ENCODE peak calls at places on chromosomes 12 and 14, in nine cellular contexts. One of them, this sample, is unnamed.

GRCh38 chr14:78606111-78606510 is 435.9 kb downstream of the NRXN3 start:
- DNase-seq in PC-9: no peak
- DNase-seq in psoas muscle: no peak
- DNase-seq in AG04449: peak
- DNase-seq in CD8-positive, alpha-beta T cell: no peak
- DNase-seq in stomach: no peak
- DNase-seq in foreskin fibroblast: peak
- DNase-seq in astrocyte of the spinal cord: peak
- DNase-seq in pancreas: no peak
- DNase-seq in this sample: peak

GRCh38 chr12:90922068-90922743 is 32.8 kb downstream of the CCER1 start:
- DNase-seq in astrocyte of the spinal cord: peak
- DNase-seq in CD8-positive, alpha-beta T cell: no peak
- DNase-seq in PC-9: no peak
- DNase-seq in stomach: no peak
- DNase-seq in pancreas: no peak
- DNase-seq in AG04449: no peak
- DNase-seq in psoas muscle: no peak
- DNase-seq in foreskin fibroblast: peak
- DNase-seq in this sample: peak

GRCh38 chr12:68667896-68668295 is 18.9 kb upstream of the NUP107 start:
- DNase-seq in astrocyte of the spinal cord: no peak
- DNase-seq in psoas muscle: no peak
- DNase-seq in PC-9: no peak
- DNase-seq in CD8-positive, alpha-beta T cell: no peak
- DNase-seq in foreskin fibroblast: no peak
- DNase-seq in AG04449: no peak
- DNase-seq in pancreas: no peak
- DNase-seq in stomach: no peak
- DNase-seq in this sample: no peak

GRCh38 chr14:91144425-91145145 is 30.7 kb downstream of the DGLUCY start:
- DNase-seq in stomach: no peak
- DNase-seq in pancreas: no peak
- DNase-seq in astrocyte of the spinal cord: peak
- DNase-seq in psoas muscle: no peak
- DNase-seq in foreskin fibroblast: peak
- DNase-seq in CD8-positive, alpha-beta T cell: no peak
- DNase-seq in AG04449: no peak
- DNase-seq in PC-9: no peak
- DNase-seq in this sample: no peak

GRCh38 chr12:19404232-19404880 is 34.9 kb upstream of the AEBP2 start:
- DNase-seq in CD8-positive, alpha-beta T cell: peak
- DNase-seq in psoas muscle: no peak
- DNase-seq in PC-9: no peak
- DNase-seq in stomach: no peak
- DNase-seq in astrocyte of the spinal cord: no peak
- DNase-seq in foreskin fibroblast: no peak
- DNase-seq in AG04449: no peak
- DNase-seq in pancreas: no peak
- DNase-seq in this sample: no peak

GRCh38 chr14:95495538-95496025 is 20.9 kb downstream of the SYNE3 start:
- DNase-seq in psoas muscle: no peak
- DNase-seq in CD8-positive, alpha-beta T cell: no peak
- DNase-seq in stomach: no peak
- DNase-seq in astrocyte of the spinal cord: no peak
- DNase-seq in PC-9: no peak
- DNase-seq in pancreas: no peak
- DNase-seq in foreskin fibroblast: no peak
- DNase-seq in AG04449: no peak
- DNase-seq in this sample: no peak

GRCh38 chr12:2691001-2691339 is 103.8 kb upstream of the FKBP4 start:
- DNase-seq in pancreas: no peak
- DNase-seq in foreskin fibroblast: peak
- DNase-seq in CD8-positive, alpha-beta T cell: peak
- DNase-seq in PC-9: no peak
- DNase-seq in AG04449: no peak
- DNase-seq in astrocyte of the spinal cord: peak
- DNase-seq in psoas muscle: no peak
- DNase-seq in stomach: no peak
- DNase-seq in this sample: peak

GRCh38 chr12:14710632-14711324 is 14.4 kb upstream of the GUCY2C start:
- DNase-seq in pancreas: no peak
- DNase-seq in foreskin fibroblast: no peak
- DNase-seq in AG04449: no peak
- DNase-seq in psoas muscle: no peak
- DNase-seq in CD8-positive, alpha-beta T cell: no peak
- DNase-seq in stomach: no peak
- DNase-seq in astrocyte of the spinal cord: no peak
- DNase-seq in PC-9: no peak
- DNase-seq in this sample: peak

GRCh38 chr12:131223791-131224567 is 270.3 kb downstream of the ADGRD1 start:
- DNase-seq in AG04449: no peak
- DNase-seq in stomach: no peak
- DNase-seq in CD8-positive, alpha-beta T cell: no peak
- DNase-seq in astrocyte of the spinal cord: no peak
- DNase-seq in PC-9: no peak
- DNase-seq in pancreas: peak
- DNase-seq in foreskin fibroblast: no peak
- DNase-seq in psoas muscle: peak
- DNase-seq in this sample: no peak

GRCh38 chr14:103545219-103545914 is 16.4 kb downstream of the TRMT61A start:
- DNase-seq in psoas muscle: no peak
- DNase-seq in astrocyte of the spinal cord: no peak
- DNase-seq in pancreas: peak
- DNase-seq in foreskin fibroblast: no peak
- DNase-seq in stomach: no peak
- DNase-seq in PC-9: no peak
- DNase-seq in AG04449: no peak
- DNase-seq in CD8-positive, alpha-beta T cell: no peak
- DNase-seq in this sample: no peak

GRCh38 chr14:98138666-98139065 is 1133.3 kb downstream of the BCL11B start:
- DNase-seq in CD8-positive, alpha-beta T cell: peak
- DNase-seq in astrocyte of the spinal cord: peak
- DNase-seq in AG04449: no peak
- DNase-seq in stomach: no peak
- DNase-seq in psoas muscle: no peak
- DNase-seq in foreskin fibroblast: no peak
- DNase-seq in pancreas: no peak
- DNase-seq in PC-9: no peak
- DNase-seq in this sample: no peak

GRCh38 chr12:67355428-67356385 is 86.5 kb downstream of the CAND1 start:
- DNase-seq in CD8-positive, alpha-beta T cell: no peak
- DNase-seq in PC-9: peak
- DNase-seq in AG04449: no peak
- DNase-seq in psoas muscle: no peak
- DNase-seq in astrocyte of the spinal cord: peak
- DNase-seq in stomach: no peak
- DNase-seq in foreskin fibroblast: peak
- DNase-seq in pancreas: no peak
- DNase-seq in this sample: peak

GRCh38 chr12:79006306-79006705 is 141.7 kb downstream of the SYT1 start:
- DNase-seq in foreskin fibroblast: peak
- DNase-seq in CD8-positive, alpha-beta T cell: no peak
- DNase-seq in astrocyte of the spinal cord: no peak
- DNase-seq in PC-9: no peak
- DNase-seq in AG04449: no peak
- DNase-seq in stomach: no peak
- DNase-seq in psoas muscle: no peak
- DNase-seq in pancreas: no peak
- DNase-seq in this sample: peak

GRCh38 chr12:6553051-6553868 is 2.6 kb downstream of the IFFO1 start:
- DNase-seq in stomach: no peak
- DNase-seq in psoas muscle: peak
- DNase-seq in pancreas: no peak
- DNase-seq in foreskin fibroblast: peak
- DNase-seq in astrocyte of the spinal cord: peak
- DNase-seq in PC-9: no peak
- DNase-seq in CD8-positive, alpha-beta T cell: no peak
- DNase-seq in AG04449: no peak
- DNase-seq in this sample: peak

GRCh38 chr14:67554341-67554740 is 21.3 kb downstream of the PLEKHH1 start:
- DNase-seq in pancreas: no peak
- DNase-seq in PC-9: no peak
- DNase-seq in CD8-positive, alpha-beta T cell: no peak
- DNase-seq in astrocyte of the spinal cord: no peak
- DNase-seq in psoas muscle: no peak
- DNase-seq in AG04449: no peak
- DNase-seq in foreskin fibroblast: no peak
- DNase-seq in stomach: no peak
- DNase-seq in this sample: no peak

GRCh38 chr14:67551123-67551522 is 18.0 kb downstream of the PLEKHH1 start:
- DNase-seq in AG04449: no peak
- DNase-seq in psoas muscle: no peak
- DNase-seq in pancreas: no peak
- DNase-seq in astrocyte of the spinal cord: no peak
- DNase-seq in stomach: no peak
- DNase-seq in CD8-positive, alpha-beta T cell: no peak
- DNase-seq in foreskin fibroblast: no peak
- DNase-seq in PC-9: no peak
- DNase-seq in this sample: no peak

GRCh38 chr14:67551940-67552339 is 18.9 kb downstream of the PLEKHH1 start:
- DNase-seq in astrocyte of the spinal cord: no peak
- DNase-seq in foreskin fibroblast: no peak
- DNase-seq in pancreas: no peak
- DNase-seq in stomach: no peak
- DNase-seq in AG04449: no peak
- DNase-seq in psoas muscle: no peak
- DNase-seq in PC-9: no peak
- DNase-seq in CD8-positive, alpha-beta T cell: no peak
- DNase-seq in this sample: no peak

GRCh38 chr14:67555518-67556090 is 22.5 kb downstream of the PLEKHH1 start:
- DNase-seq in PC-9: no peak
- DNase-seq in psoas muscle: no peak
- DNase-seq in foreskin fibroblast: no peak
- DNase-seq in AG04449: no peak
- DNase-seq in pancreas: no peak
- DNase-seq in CD8-positive, alpha-beta T cell: no peak
- DNase-seq in astrocyte of the spinal cord: no peak
- DNase-seq in stomach: no peak
- DNase-seq in this sample: no peak

GRCh38 chr14:67553547-67553946 is 20.5 kb downstream of the PLEKHH1 start:
- DNase-seq in pancreas: no peak
- DNase-seq in astrocyte of the spinal cord: no peak
- DNase-seq in CD8-positive, alpha-beta T cell: no peak
- DNase-seq in psoas muscle: no peak
- DNase-seq in PC-9: no peak
- DNase-seq in stomach: no peak
- DNase-seq in foreskin fibroblast: no peak
- DNase-seq in AG04449: no peak
- DNase-seq in this sample: no peak
- TF ChIP-seq CTCF in pancreas: no peak
- TF ChIP-seq CTCF in astrocyte of the spinal cord: no peak
- TF ChIP-seq CTCF in CD8-positive, alpha-beta T cell: no peak
- TF ChIP-seq CTCF in psoas muscle: no peak
- TF ChIP-seq CTCF in PC-9: no peak
- TF ChIP-seq CTCF in stomach: no peak
- TF ChIP-seq CTCF in foreskin fibroblast: no peak
- TF ChIP-seq CTCF in AG04449: no peak
- TF ChIP-seq CTCF in this sample: no peak

GRCh38 chr12:18135086-18135485 is 45.1 kb upstream of the RERGL start:
- DNase-seq in stomach: no peak
- DNase-seq in astrocyte of the spinal cord: no peak
- DNase-seq in AG04449: no peak
- DNase-seq in pancreas: no peak
- DNase-seq in PC-9: no peak
- DNase-seq in psoas muscle: no peak
- DNase-seq in CD8-positive, alpha-beta T cell: no peak
- DNase-seq in foreskin fibroblast: no peak
- DNase-seq in this sample: no peak
- H3K4me3 ChIP-seq in stomach: no peak
- H3K4me3 ChIP-seq in astrocyte of the spinal cord: no peak
- H3K4me3 ChIP-seq in AG04449: no peak
- H3K4me3 ChIP-seq in pancreas: no peak
- H3K4me3 ChIP-seq in PC-9: no peak
- H3K4me3 ChIP-seq in psoas muscle: no peak
- H3K4me3 ChIP-seq in CD8-positive, alpha-beta T cell: no peak
- H3K4me3 ChIP-seq in foreskin fibroblast: no peak
- H3K4me3 ChIP-seq in this sample: no peak

DNA sequence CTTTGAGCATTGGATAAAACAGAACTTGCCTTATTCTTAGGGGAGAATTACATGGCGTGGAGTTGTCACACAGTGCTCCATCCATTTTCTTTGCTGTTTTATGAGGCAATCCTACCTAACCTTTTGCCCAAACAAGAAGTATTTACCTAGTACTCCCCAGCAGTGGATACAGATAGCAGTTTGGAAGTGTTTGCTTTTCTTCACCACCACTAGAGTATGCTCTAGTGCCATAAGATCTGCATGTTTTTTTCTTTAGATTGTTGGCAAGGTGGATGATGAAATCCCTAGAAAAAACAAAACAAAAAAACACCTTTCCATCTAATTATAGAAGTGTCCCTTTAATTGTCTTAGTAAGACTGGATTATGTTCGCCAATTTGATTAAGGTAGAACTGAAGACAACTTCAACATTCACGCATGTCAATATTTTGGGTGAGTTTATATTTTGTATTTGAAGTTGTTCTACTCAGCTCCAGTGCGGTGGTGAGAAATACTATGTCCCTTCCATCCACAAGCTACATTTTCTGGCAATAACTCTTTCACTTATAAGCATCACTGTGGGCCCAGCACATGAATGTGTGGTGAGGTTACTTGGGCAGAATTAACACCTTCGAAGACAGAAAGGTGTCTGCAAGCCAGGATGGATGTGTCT is 23.6 kb upstream of the TMEM260 start:
- DNase-seq in pancreas: no peak
- DNase-seq in psoas muscle: no peak
- DNase-seq in foreskin fibroblast: peak
- DNase-seq in CD8-positive, alpha-beta T cell: no peak
- DNase-seq in AG04449: no peak
- DNase-seq in stomach: no peak
- DNase-seq in astrocyte of the spinal cord: peak
- DNase-seq in PC-9: peak
- DNase-seq in this sample: peak
- TF ChIP-seq CTCF in pancreas: no peak
- TF ChIP-seq CTCF in psoas muscle: peak
- TF ChIP-seq CTCF in foreskin fibroblast: peak
- TF ChIP-seq CTCF in CD8-positive, alpha-beta T cell: peak
- TF ChIP-seq CTCF in AG04449: peak
- TF ChIP-seq CTCF in stomach: peak
- TF ChIP-seq CTCF in astrocyte of the spinal cord: peak
- TF ChIP-seq CTCF in PC-9: peak
- TF ChIP-seq CTCF in this sample: peak

DNA sequence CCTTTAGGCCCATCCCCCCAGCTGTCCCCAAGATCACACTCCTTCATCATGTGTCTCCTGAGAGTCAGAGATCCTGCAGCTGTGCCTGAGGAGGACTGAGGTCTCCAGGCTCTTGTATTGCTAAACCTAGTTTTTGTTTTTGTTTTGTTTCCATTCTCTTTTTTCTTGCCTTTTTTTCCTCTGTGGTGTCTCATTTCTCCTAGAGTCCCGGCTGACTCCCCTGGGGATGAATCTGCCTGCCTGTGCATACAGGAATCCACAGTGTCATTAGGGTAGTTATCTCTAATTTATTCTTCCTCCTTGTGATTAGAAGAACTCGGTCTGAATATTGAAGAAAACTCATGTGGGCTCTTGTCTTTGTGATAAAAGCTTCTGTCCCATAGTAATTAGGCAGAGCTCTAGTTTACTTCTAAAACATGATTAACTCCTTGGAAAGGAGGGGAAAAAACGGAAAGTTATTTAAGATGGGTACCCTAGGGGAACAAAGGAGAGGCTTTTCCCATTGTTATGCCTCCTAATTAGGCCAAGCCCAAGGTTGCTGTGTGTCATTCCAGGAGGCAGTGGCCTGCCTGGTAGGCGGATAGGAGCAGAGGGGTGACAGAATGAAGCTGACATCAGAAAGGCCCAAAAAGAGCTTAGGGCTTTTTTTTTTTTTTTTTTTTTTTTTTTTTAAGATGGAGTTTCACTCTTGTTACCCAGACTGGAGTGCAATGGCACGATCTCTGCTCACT is 343.1 kb downstream of the ZFP36L1 start:
- DNase-seq in AG04449: no peak
- DNase-seq in foreskin fibroblast: no peak
- DNase-seq in psoas muscle: no peak
- DNase-seq in CD8-positive, alpha-beta T cell: no peak
- DNase-seq in pancreas: no peak
- DNase-seq in stomach: no peak
- DNase-seq in PC-9: no peak
- DNase-seq in astrocyte of the spinal cord: no peak
- DNase-seq in this sample: peak
- H3K4me3 ChIP-seq in AG04449: no peak
- H3K4me3 ChIP-seq in foreskin fibroblast: no peak
- H3K4me3 ChIP-seq in psoas muscle: no peak
- H3K4me3 ChIP-seq in CD8-positive, alpha-beta T cell: no peak
- H3K4me3 ChIP-seq in pancreas: no peak
- H3K4me3 ChIP-seq in stomach: no peak
- H3K4me3 ChIP-seq in PC-9: no peak
- H3K4me3 ChIP-seq in astrocyte of the spinal cord: no peak
- H3K4me3 ChIP-seq in this sample: no peak